ENCODE peak calls at places on chromosomes 2 and 18, in seven cellular contexts. C, L, J, G, P, Q and O are unnamed samples.

GRCh38 chr2:11169333-11169732 is 14.1 kb downstream of the SLC66A3 start:
- DNase-seq in L (no peak), P (no peak), G (no peak), J (no peak), Q (no peak), C (no peak), O (no peak)

GRCh38 chr2:237868631-237869356 is 9.4 kb downstream of the RAMP1 start:
- DNase-seq in G (no peak), L (no peak), C (peak), J (no peak), P (no peak), Q (no peak), O (no peak)

GRCh38 chr18:500556-501405 is at the start of gene COLEC12:
- DNase-seq in G (no peak), J (no peak), Q (peak), C (no peak), P (peak), L (no peak), O (peak)

GRCh38 chr2:8543065-8543411 is 138.8 kb upstream of the ID2 start:
- DNase-seq in J (no peak), Q (no peak), G (no peak), P (no peak), C (no peak), L (no peak), O (no peak)

GRCh38 chr2:194815475-194815874 is 841.6 kb upstream of the SLC39A10 start:
- DNase-seq in Q (no peak), C (no peak), P (no peak), L (no peak), J (no peak), G (no peak), O (no peak)

GRCh38 chr18:35502062-35502461 is 4.3 kb upstream of the INO80C start:
- DNase-seq in P (no peak), L (no peak), C (no peak), G (no peak), J (no peak), Q (no peak), O (no peak)

GRCh38 chr18:58481321-58482180 is 147.3 kb downstream of the ALPK2 start:
- DNase-seq in Q (no peak), L (no peak), C (no peak), J (no peak), G (no peak), P (no peak), O (no peak)

GRCh38 chr2:26720322-26721166 is 28.0 kb downstream of the KCNK3 start:
- DNase-seq in J (no peak), C (no peak), G (peak), L (peak), P (no peak), Q (peak), O (no peak)

GRCh38 chr2:151664520-151664919 is 69.8 kb downstream of the NEB start:
- DNase-seq in L (no peak), J (no peak), G (no peak), P (no peak), Q (no peak), C (no peak), O (no peak)

GRCh38 chr2:64922482-64923384 is 66.5 kb upstream of the SLC1A4 start:
- DNase-seq in L (no peak), G (no peak), C (no peak), J (no peak), P (no peak), Q (no peak), O (no peak)

GRCh38 chr2:2112416-2113131 is 218.5 kb downstream of the MYT1L start:
- DNase-seq in L (no peak), C (no peak), Q (no peak), P (no peak), G (no peak), J (no peak), O (no peak)

GRCh38 chr2:30511122-30512083 is 64.4 kb downstream of the LCLAT1 start:
- DNase-seq in C (no peak), L (no peak), G (no peak), Q (peak), J (no peak), P (no peak), O (no peak)

GRCh38 chr18:61616111-61616610 is 276.6 kb downstream of the RNF152 start:
- DNase-seq in L (no peak), J (no peak), C (no peak), G (no peak), P (no peak), Q (no peak), O (no peak)

GRCh38 chr2:239129147-239129896 is 271.5 kb downstream of the HDAC4 start:
- DNase-seq in C (no peak), P (no peak), G (no peak), L (no peak), J (no peak), Q (peak), O (no peak)

GRCh38 chr18:21489919-21490495 is 110.5 kb downstream of the ESCO1 start:
- DNase-seq in P (no peak), Q (no peak), J (no peak), C (no peak), L (no peak), G (no peak), O (no peak)

GRCh38 chr2:117958186-117958585 is 55.7 kb downstream of the CCDC93 start:
- DNase-seq in Q (no peak), J (no peak), L (no peak), P (no peak), G (no peak), C (no peak), O (no peak)

GRCh38 chr18:29164020-29164706 is 987.2 kb upstream of the CDH2 start:
- DNase-seq in G (no peak), J (no peak), Q (no peak), P (no peak), C (no peak), L (peak), O (no peak)

GRCh38 chr2:45649855-45650806 is 1.3 kb upstream of the PRKCE start:
- DNase-seq in J (peak), C (no peak), G (peak), P (peak), L (no peak), Q (peak), O (peak)

GRCh38 chr2:1645761-1646476 is 98.4 kb downstream of the PXDN start:
- DNase-seq in C (peak), J (no peak), Q (no peak), P (peak), L (no peak), G (no peak), O (peak)

GRCh38 chr2:237444026-237444425 is 30.1 kb upstream of the COL6A3 start:
- DNase-seq in C (no peak), G (no peak), J (no peak), Q (no peak), L (no peak), P (no peak), O (no peak)

GRCh38 chr2:79713131-79713785 is 200.4 kb downstream of the CTNNA2 start:
- DNase-seq in C (no peak), J (no peak), G (no peak), P (no peak), L (no peak), Q (no peak), O (no peak)

GRCh38 chr2:235669269-235669831 is 175.5 kb downstream of the AGAP1 start:
- DNase-seq in J (no peak), Q (peak), G (no peak), P (peak), L (no peak), C (no peak), O (peak)

GRCh38 chr2:113217455-113218282 is 43.9 kb downstream of the PSD4 start:
- DNase-seq in J (no peak), P (peak), C (no peak), L (no peak), Q (no peak), G (no peak), O (no peak)

GRCh38 chr18:55998071-55998522 is 410.1 kb upstream of the TCF4 start:
- DNase-seq in L (no peak), G (no peak), J (no peak), P (peak), Q (no peak), C (no peak), O (no peak)

GRCh38 chr2:46297546-46298271 is 502 bp downstream of the EPAS1 start:
- DNase-seq in G (no peak), L (no peak), C (no peak), Q (peak), P (peak), J (peak), O (peak)

GRCh38 chr2:120910956-120911951 is 175.6 kb downstream of the GLI2 start:
- DNase-seq in J (no peak), P (no peak), L (no peak), C (no peak), Q (no peak), G (no peak), O (no peak)

GRCh38 chr2:239274391-239275001 is 126.3 kb downstream of the HDAC4 start:
- DNase-seq in J (no peak), C (no peak), L (no peak), G (no peak), P (no peak), Q (peak), O (peak)

GRCh38 chr2:218082586-218083351 is 13.7 kb downstream of the RUFY4 start:
- DNase-seq in Q (no peak), P (no peak), G (no peak), L (no peak), C (peak), J (no peak), O (no peak)

GRCh38 chr18:60654298-60654697 is 281.7 kb upstream of the MC4R start:
- DNase-seq in C (no peak), G (no peak), P (no peak), Q (no peak), J (no peak), L (no peak), O (no peak)

GRCh38 chr2:55500025-55500424 is 19.5 kb upstream of the CFAP36 start:
- DNase-seq in G (no peak), P (no peak), J (no peak), Q (no peak), C (no peak), L (no peak), O (no peak)

GRCh38 chr2:151367571-151367970 is 10.2 kb downstream of the TNFAIP6 start:
- DNase-seq in P (no peak), Q (no peak), J (no peak), C (no peak), L (no peak), G (no peak), O (no peak)

GRCh38 chr2:120301289-120301688 is 44.6 kb upstream of the INHBB start:
- DNase-seq in C (no peak), G (no peak), J (no peak), P (no peak), L (no peak), Q (no peak), O (no peak)

GRCh38 chr2:49971453-49971852 is 817.1 kb upstream of the FSHR start:
- DNase-seq in C (no peak), L (no peak), P (no peak), G (no peak), J (no peak), Q (no peak), O (no peak)

GRCh38 chr2:231918501-231919330 is 7.5 kb downstream of the NPPC start:
- DNase-seq in P (peak), J (no peak), C (no peak), L (no peak), G (no peak), Q (no peak), O (no peak)

GRCh38 chr2:26786207-26787023 is 559 bp downstream of the CENPA start:
- DNase-seq in L (no peak), P (no peak), J (no peak), C (no peak), Q (peak), G (no peak), O (no peak)

GRCh38 chr18:29078272-29078671 is 901.3 kb upstream of the CDH2 start:
- DNase-seq in Q (no peak), J (no peak), L (no peak), P (no peak), C (no peak), G (no peak), O (no peak)

DNA sequence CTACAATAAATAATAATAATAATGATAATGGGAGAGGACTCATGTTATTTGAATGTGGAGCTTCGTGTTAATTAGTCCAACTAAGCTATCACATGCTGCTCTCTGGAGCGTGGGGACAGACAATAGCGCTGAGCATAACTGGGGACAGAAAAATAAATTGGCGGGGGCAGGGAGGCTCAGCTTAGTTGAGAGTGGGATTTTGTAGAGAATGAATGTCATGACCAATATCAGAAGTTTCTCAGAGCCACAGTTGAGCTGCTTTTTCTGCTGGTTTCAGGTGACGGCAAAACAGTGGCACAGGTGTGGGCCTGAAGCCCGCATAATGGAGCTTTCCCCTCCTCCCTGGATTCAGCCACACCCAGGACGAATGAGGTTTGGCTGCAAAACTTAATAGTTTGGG is 111.1 kb upstream of the CAB39 start:
- DNase-seq in P (no peak), C (no peak), L (no peak), G (no peak), Q (no peak), J (no peak), O (no peak)
- TF ChIP-seq CTCF in P (no peak), C (no peak), L (no peak), G (no peak), Q (no peak), J (no peak), O (no peak)

DNA sequence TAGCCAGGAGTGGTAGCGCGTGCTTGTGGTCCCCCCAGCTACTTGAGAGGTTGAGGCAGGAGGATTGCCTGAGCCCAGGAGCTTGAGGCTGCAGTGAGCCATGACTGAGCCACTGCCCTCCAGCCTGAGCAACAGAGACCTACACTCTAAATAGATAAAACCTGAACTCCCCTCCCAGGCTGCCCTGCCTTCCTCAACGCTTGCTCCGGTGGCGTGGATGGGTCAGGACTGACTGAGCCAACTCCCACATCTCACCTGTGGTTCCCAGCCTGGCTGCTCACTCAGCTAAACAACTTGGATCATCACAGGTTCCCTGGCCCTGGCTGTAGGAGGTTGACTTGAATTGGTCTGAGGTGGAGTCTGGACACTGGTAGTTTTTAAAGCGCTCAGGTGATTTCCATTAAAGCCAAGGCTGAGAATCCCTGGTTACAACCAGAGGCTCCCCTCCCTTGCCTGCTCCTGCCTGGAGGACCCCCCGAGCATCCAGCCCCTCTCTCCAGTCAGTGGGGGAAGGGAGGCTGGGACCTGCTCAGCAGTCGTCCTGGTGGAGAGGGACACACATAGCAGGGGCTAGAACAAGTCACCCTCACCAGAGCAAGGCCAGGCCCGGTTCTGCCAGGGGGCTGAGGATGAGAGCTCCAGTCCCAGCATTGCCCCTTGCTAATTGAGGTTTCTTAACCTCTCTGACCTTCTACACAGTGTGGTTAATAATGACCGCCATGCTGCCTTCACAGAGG is 47.0 kb upstream of the TAF1B start:
- DNase-seq in J (no peak), P (no peak), G (no peak), L (no peak), Q (no peak), C (no peak), O (no peak)
- TF ChIP-seq CTCF in J (no peak), P (peak), G (no peak), L (peak), Q (no peak), C (no peak), O (peak)

DNA sequence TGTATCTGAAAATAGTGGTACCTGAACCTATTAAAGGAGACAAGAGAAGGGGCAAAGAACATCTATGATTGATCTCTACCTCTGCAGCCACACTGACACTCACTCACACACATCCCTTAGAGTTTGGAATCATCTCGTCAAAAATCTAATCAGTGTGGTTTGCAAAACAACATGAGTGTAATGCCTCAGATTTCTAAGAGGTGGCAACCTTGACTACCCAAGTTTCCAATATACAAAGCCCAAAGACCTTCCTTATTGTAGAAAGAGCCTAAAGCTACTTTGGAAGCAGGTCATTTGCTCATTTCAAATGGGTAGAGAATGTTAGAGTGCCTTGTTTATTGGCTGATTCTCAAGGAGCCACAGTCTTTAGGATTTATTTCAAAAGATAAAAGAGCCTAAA is 444.9 kb downstream of the ARHGAP15 start:
- DNase-seq in C (no peak), P (no peak), L (no peak), G (no peak), J (no peak), Q (no peak), O (no peak)
- TF ChIP-seq CTCF in C (no peak), P (no peak), L (no peak), G (no peak), J (no peak), Q (no peak), O (peak)

GRCh38 chr2:3807853-3808252 is 104.5 kb downstream of the DCDC2C start:
- DNase-seq in P (no peak), G (no peak), Q (no peak), C (no peak), J (no peak), L (peak), O (no peak)

GRCh38 chr2:3806730-3807129 is 103.4 kb downstream of the DCDC2C start:
- DNase-seq in J (no peak), C (no peak), P (no peak), L (no peak), Q (no peak), G (no peak), O (no peak)

GRCh38 chr2:3801506-3801905 is 98.1 kb downstream of the DCDC2C start:
- DNase-seq in Q (no peak), C (no peak), J (no peak), L (no peak), P (peak), G (no peak), O (no peak)

DNA sequence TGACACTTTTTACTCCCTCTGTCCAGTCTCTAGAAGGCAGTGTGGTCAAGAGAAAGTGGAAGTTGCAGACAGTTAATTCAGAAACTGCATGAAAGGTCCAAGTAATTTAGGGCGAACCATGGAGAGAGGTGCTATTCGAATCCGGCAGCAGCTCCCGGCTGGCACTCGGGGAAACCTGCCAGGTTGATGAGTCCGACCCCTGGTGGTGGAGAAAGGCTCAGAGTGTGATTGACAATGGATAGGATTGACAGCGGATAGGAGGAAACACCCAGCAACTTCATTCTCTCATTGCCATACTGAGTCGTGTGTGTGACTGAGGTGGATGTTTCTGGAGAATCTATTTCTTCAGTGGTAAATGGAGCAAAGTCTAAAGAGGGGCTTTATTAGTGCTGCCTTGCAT is 101.7 kb downstream of the DCDC2C start:
- DNase-seq in L (no peak), G (no peak), P (no peak), C (no peak), Q (no peak), J (no peak), O (no peak)
- TF ChIP-seq CTCF in L (peak), G (no peak), P (peak), C (no peak), Q (no peak), J (no peak), O (peak)

GRCh38 chr2:74333175-74333574 is 10.0 kb downstream of the SLC4A5 start:
- DNase-seq in G (no peak), L (peak), C (no peak), P (no peak), J (no peak), Q (no peak), O (no peak)
- TF ChIP-seq CTCF in G (no peak), L (peak), C (no peak), P (no peak), J (no peak), Q (no peak), O (peak)

DNA sequence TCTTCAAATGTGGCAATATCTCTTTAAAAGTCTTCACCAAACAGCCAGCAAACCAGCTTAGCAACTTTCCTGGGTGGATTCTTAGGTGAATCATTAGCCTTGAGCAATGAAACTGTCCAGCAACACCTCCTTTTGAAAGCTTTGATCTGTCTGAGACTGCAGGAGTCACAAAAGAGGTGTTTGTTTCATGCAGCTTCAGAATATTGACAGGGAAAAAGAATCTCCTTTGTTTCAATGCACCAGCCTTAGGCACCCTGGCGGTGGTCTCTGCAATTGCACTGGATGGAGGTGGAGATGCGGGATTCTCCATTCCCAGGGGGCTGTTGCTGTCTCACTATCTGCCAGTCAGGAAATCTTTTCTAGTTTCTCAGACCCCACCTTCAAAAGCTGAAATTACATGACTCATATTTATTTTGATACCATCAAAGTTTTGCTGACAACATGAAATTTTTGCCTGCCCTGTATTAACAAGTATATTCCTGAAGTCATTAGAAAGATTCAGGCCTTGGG is 76.0 kb upstream of the DSG1 start:
- DNase-seq in C (no peak), L (no peak), J (no peak), Q (no peak), G (no peak), P (no peak), O (no peak)
- TF ChIP-seq CTCF in C (no peak), L (no peak), J (no peak), Q (peak), G (no peak), P (peak), O (peak)

GRCh38 chr2:216594081-216594480 is 39.1 kb upstream of the IGFBP2 start:
- DNase-seq in L (no peak), C (no peak), P (no peak), J (no peak), Q (no peak), G (no peak), O (no peak)

GRCh38 chr2:216589779-216590178 is 43.4 kb upstream of the IGFBP2 start:
- DNase-seq in L (no peak), G (no peak), P (no peak), C (no peak), J (no peak), Q (no peak), O (no peak)

GRCh38 chr2:216588771-216589363 is 44.4 kb upstream of the IGFBP2 start:
- DNase-seq in J (no peak), C (no peak), P (no peak), G (no peak), L (no peak), Q (no peak), O (no peak)

GRCh38 chr2:216591480-216591879 is 41.7 kb upstream of the IGFBP2 start:
- DNase-seq in P (no peak), J (no peak), Q (no peak), G (no peak), C (no peak), L (no peak), O (no peak)

GRCh38 chr2:216590780-216591179 is 42.4 kb upstream of the IGFBP2 start:
- DNase-seq in Q (no peak), P (no peak), G (no peak), J (no peak), C (no peak), L (no peak), O (no peak)
- TF ChIP-seq CTCF in Q (no peak), P (no peak), G (no peak), J (no peak), C (peak), L (peak), O (no peak)

GRCh38 chr2:228040995-228041394 is 140.5 kb downstream of the SPHKAP start:
- DNase-seq in C (no peak), L (no peak), Q (no peak), P (no peak), G (no peak), J (no peak), O (no peak)

GRCh38 chr2:228037915-228038314 is 143.6 kb downstream of the SPHKAP start:
- DNase-seq in Q (no peak), P (no peak), G (no peak), C (no peak), J (no peak), L (no peak), O (no peak)

GRCh38 chr2:228039752-228040534 is 141.5 kb downstream of the SPHKAP start:
- DNase-seq in P (no peak), Q (no peak), L (no peak), G (no peak), C (no peak), J (no peak), O (no peak)
- TF ChIP-seq CTCF in P (peak), Q (peak), L (peak), G (peak), C (no peak), J (peak), O (peak)